ENCODE peak calls at places on chromosomes 4 and X, in four cellular contexts. C, I, T and N are unnamed samples.

GRCh38 chr4:114077610-114078009 is 98.2 kb upstream of the ARSJ start:
- DNase-seq in C (no peak), I (no peak), T (no peak), N (no peak)

GRCh38 chr4:113145519-113146291 is 96.3 kb downstream of the ANK2 start:
- DNase-seq in C (no peak), I (no peak), T (no peak), N (no peak)

GRCh38 chr4:36388710-36389109 is 107.3 kb downstream of the DTHD1 start:
- DNase-seq in C (no peak), I (no peak), T (no peak), N (no peak)

GRCh38 chr4:102791318-102791835 is 30.6 kb upstream of the MANBA start:
- DNase-seq in C (no peak), I (no peak), T (no peak), N (no peak)

GRCh38 chrX:25599061-25599460 is 539.1 kb upstream of the MAGEB18 start:
- DNase-seq in C (no peak), I (no peak), T (no peak), N (no peak)

GRCh38 chrX:16594490-16594889 is 55.5 kb upstream of the S100G start:
- DNase-seq in C (no peak), I (no peak), T (no peak), N (no peak)

GRCh38 chrX:46991664-46992063 is 79.4 kb downstream of the JADE3 start:
- DNase-seq in C (no peak), I (no peak), T (no peak), N (no peak)

GRCh38 chr4:172725581-172725980 is 443.0 kb upstream of the GALNT7 start:
- DNase-seq in C (no peak), I (no peak), T (no peak), N (no peak)

GRCh38 chrX:129642641-129643040 is 12.1 kb downstream of the APLN start:
- DNase-seq in C (no peak), I (no peak), T (no peak), N (no peak)

GRCh38 chr4:163107754-163108153 is 58.9 kb downstream of the NAF1 start:
- DNase-seq in C (no peak), I (no peak), T (no peak), N (no peak)

GRCh38 chrX:13649823-13650222 is 3.1 kb upstream of the TCEANC start:
- DNase-seq in C (no peak), I (no peak), T (no peak), N (no peak)

DNA sequence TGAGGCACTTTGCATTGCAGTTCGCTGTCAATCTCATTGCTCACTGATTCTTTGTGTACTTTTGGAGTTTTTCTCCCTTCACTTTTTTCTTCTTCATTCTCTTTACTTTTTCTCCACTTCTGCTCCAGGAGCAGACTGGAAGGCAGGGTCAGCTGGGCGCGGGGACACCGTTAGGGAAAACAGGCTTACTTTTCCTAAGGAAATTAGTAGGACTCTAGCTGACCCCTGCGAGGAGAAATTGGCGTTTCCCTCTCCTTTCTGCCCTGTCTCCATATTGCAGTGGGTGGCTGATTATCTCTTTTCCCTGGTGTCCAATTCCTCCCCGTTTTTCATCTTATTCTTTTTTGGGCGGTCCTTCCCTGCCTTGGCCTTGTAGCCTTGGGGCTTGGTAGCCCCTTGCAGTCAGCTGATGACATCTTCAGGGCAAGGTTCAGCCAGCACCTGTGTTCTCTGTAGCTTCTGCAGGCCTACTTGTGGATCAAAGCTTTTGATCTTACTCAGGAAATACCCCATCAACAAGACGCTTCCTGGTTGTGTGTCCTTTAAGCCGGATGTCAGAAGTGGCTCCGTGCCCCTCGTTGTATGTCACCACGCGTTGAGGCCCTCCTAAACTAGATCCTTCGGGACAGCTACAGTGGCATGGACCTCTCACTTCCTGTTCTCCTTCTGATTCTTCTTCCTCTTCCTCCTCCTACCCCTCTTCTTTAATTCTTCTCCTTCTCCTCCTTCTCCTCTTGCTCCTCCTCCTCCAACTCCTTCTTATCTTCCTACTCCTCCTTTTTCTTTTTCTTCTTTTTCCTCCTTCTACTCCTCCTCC is 36.1 kb downstream of the NBDY start:
- DNase-seq in C (peak), I (peak), T (no peak), N (no peak)
- H3K27ac ChIP-seq in C (peak), I (peak), T (peak), N (peak)

DNA sequence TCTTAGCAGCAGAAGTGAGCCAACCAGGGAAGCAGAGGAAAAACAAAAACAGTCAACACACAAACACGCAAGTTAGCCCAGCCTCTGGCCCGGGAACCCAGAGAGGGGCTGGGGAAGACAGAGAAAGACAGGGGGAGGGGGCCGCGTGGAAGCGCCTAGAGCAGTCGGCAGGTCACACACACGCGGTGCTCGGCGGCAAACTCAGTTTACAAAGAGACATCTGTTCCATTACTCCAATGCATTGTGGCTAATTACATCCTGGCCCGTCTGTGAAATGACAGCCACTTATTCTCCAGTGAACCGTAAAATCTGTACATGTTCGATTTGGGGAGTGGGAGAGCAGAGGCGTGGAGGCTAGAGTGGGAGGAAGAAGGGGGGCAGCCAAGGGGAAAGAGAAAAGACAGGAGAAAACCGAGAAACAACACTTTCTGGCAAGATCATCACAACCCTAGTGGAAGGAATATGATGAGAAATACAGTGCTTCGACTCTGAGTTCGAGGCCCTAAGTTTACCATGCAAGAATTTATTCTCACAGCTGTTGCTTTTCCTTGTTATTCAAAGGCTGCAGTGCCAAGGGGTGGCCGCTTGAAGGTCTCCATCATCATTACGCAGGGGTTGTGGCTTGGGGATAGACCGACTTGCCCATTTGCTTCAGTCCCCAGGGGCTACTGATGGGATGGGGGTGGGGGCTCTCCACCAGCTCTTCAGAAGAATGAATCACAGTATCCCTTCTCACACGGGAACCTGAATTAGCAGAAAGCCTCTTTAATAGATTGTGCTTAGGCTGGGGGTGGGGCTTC is 167.7 kb downstream of the MGST2 start:
- DNase-seq in C (no peak), I (no peak), T (no peak), N (no peak)
- H3K27ac ChIP-seq in C (no peak), I (no peak), T (no peak), N (no peak)

DNA sequence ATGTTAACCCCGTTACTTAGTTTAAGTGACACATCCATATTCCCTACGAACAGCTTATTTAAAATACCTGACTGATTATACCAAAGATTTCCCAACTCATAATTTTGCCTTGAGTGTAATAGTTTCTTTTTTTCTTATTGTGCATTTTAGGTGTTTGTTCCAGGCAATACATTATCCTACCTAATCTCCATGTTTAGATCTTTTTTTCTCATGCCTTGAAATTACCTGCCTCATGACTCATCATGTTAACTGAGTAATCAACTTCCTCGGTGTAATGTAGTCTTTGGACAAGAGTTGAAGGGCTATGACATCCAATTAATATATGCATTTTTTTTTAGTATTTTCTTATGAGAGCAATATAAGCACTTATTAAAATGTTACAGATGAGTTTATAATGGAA is 228.7 kb upstream of the ANKRD50 start:
- DNase-seq in C (no peak), I (no peak), T (no peak), N (no peak)
- H3K27ac ChIP-seq in C (no peak), I (no peak), T (peak), N (no peak)

GRCh38 chr4:142741995-142742394 is 104.1 kb downstream of the INPP4B start:
- DNase-seq in C (no peak), I (no peak), T (no peak), N (no peak)

GRCh38 chr4:142743071-142743825 is 102.9 kb downstream of the INPP4B start:
- DNase-seq in C (no peak), I (no peak), T (no peak), N (no peak)
- H3K27ac ChIP-seq in C (no peak), I (no peak), T (no peak), N (no peak)